ENCODE peak calls at places on chromosomes 4 and X, in eight cellular contexts. One of them, this sample, is unnamed.

GRCh38 chrX:26442340-26442739 is 226.4 kb downstream of the MAGEB5 start:
- DNase-seq in uterus: no peak
- DNase-seq in transverse colon: no peak
- DNase-seq in Peyer's patch: no peak
- DNase-seq in GM12878: no peak
- DNase-seq in A549: no peak
- DNase-seq in HCT116: peak; percentile 2
- DNase-seq in breast epithelium: no peak
- DNase-seq in this sample: peak; percentile 31

GRCh38 chrX:65578346-65578745 is 43.8 kb upstream of the LAS1L start:
- DNase-seq in uterus: no peak
- DNase-seq in transverse colon: no peak
- DNase-seq in Peyer's patch: no peak
- DNase-seq in GM12878: no peak
- DNase-seq in A549: no peak
- DNase-seq in HCT116: no peak
- DNase-seq in breast epithelium: no peak
- DNase-seq in this sample: no peak

GRCh38 chr4:54937501-54937900 is 187.9 kb downstream of the KDR start:
- DNase-seq in uterus: no peak
- DNase-seq in transverse colon: no peak
- DNase-seq in Peyer's patch: no peak
- DNase-seq in GM12878: no peak
- DNase-seq in A549: no peak
- DNase-seq in HCT116: no peak
- DNase-seq in breast epithelium: no peak
- DNase-seq in this sample: no peak

GRCh38 chr4:85369703-85370380 is 105.1 kb upstream of the ARHGAP24 start:
- DNase-seq in uterus: no peak
- DNase-seq in transverse colon: no peak
- DNase-seq in Peyer's patch: no peak
- DNase-seq in GM12878: no peak
- DNase-seq in A549: no peak
- DNase-seq in HCT116: no peak
- DNase-seq in breast epithelium: no peak
- DNase-seq in this sample: no peak

GRCh38 chr4:77073106-77073858 is 2.5 kb downstream of the CCNI start:
- DNase-seq in uterus: no peak
- DNase-seq in transverse colon: no peak
- DNase-seq in Peyer's patch: no peak
- DNase-seq in GM12878: no peak
- DNase-seq in A549: no peak
- DNase-seq in HCT116: no peak
- DNase-seq in breast epithelium: no peak
- DNase-seq in this sample: no peak

GRCh38 chrX:154458954-154459829 is 1.1 kb downstream of the PLXNA3 start:
- DNase-seq in uterus: no peak
- DNase-seq in transverse colon: peak; percentile 53
- DNase-seq in Peyer's patch: no peak
- DNase-seq in GM12878: no peak
- DNase-seq in A549: no peak
- DNase-seq in HCT116: no peak
- DNase-seq in breast epithelium: no peak
- DNase-seq in this sample: peak; percentile 48

GRCh38 chr4:84235545-84235944 is 263.5 kb downstream of the NKX6-1 start:
- DNase-seq in uterus: no peak
- DNase-seq in transverse colon: no peak
- DNase-seq in Peyer's patch: no peak
- DNase-seq in GM12878: peak; percentile 68
- DNase-seq in A549: no peak
- DNase-seq in HCT116: no peak
- DNase-seq in breast epithelium: no peak
- DNase-seq in this sample: no peak

GRCh38 chrX:153459976-153460375 is 10.4 kb downstream of the HAUS7 start:
- DNase-seq in uterus: no peak
- DNase-seq in transverse colon: no peak
- DNase-seq in Peyer's patch: no peak
- DNase-seq in GM12878: no peak
- DNase-seq in A549: no peak
- DNase-seq in HCT116: no peak
- DNase-seq in breast epithelium: no peak
- DNase-seq in this sample: no peak

GRCh38 chrX:134482371-134482770 is 22.4 kb downstream of the HPRT1 start:
- DNase-seq in uterus: no peak
- DNase-seq in transverse colon: no peak
- DNase-seq in Peyer's patch: no peak
- DNase-seq in GM12878: no peak
- DNase-seq in A549: no peak
- DNase-seq in HCT116: no peak
- DNase-seq in breast epithelium: no peak
- DNase-seq in this sample: no peak

GRCh38 chrX:45508459-45508858 is 307.8 kb upstream of the DIPK2B start:
- DNase-seq in uterus: peak; percentile 25
- DNase-seq in transverse colon: no peak
- DNase-seq in Peyer's patch: no peak
- DNase-seq in GM12878: no peak
- DNase-seq in A549: no peak
- DNase-seq in HCT116: no peak
- DNase-seq in breast epithelium: no peak
- DNase-seq in this sample: no peak

GRCh38 chrX:31962256-31962655 is 890.4 kb upstream of the FTHL17 start:
- DNase-seq in uterus: no peak
- DNase-seq in transverse colon: no peak
- DNase-seq in Peyer's patch: no peak
- DNase-seq in GM12878: no peak
- DNase-seq in A549: no peak
- DNase-seq in HCT116: no peak
- DNase-seq in breast epithelium: no peak
- DNase-seq in this sample: no peak

GRCh38 chrX:133658244-133658911 is 243.1 kb upstream of the GPC4 start:
- DNase-seq in uterus: no peak
- DNase-seq in transverse colon: no peak
- DNase-seq in Peyer's patch: no peak
- DNase-seq in GM12878: no peak
- DNase-seq in A549: no peak
- DNase-seq in HCT116: no peak
- DNase-seq in breast epithelium: no peak
- DNase-seq in this sample: no peak

GRCh38 chr4:6239968-6240367 is 29.7 kb upstream of the WFS1 start:
- DNase-seq in uterus: no peak
- DNase-seq in transverse colon: no peak
- DNase-seq in Peyer's patch: no peak
- DNase-seq in GM12878: no peak
- DNase-seq in A549: no peak
- DNase-seq in HCT116: no peak
- DNase-seq in breast epithelium: peak; percentile 24
- DNase-seq in this sample: no peak

GRCh38 chr4:187208641-187209040 is 485.0 kb upstream of the FAT1 start:
- DNase-seq in uterus: no peak
- DNase-seq in transverse colon: no peak
- DNase-seq in Peyer's patch: no peak
- DNase-seq in GM12878: no peak
- DNase-seq in A549: no peak
- DNase-seq in HCT116: no peak
- DNase-seq in breast epithelium: no peak
- DNase-seq in this sample: no peak

GRCh38 chr4:118354913-118355312 is 2.1 kb upstream of the PRSS12 start:
- DNase-seq in uterus: no peak
- DNase-seq in transverse colon: no peak
- DNase-seq in Peyer's patch: no peak
- DNase-seq in GM12878: no peak
- DNase-seq in A549: no peak
- DNase-seq in HCT116: no peak
- DNase-seq in breast epithelium: no peak
- DNase-seq in this sample: no peak

GRCh38 chr4:118352843-118353373 is at the start of gene PRSS12:
- DNase-seq in uterus: peak; percentile 22
- DNase-seq in transverse colon: peak; percentile 85
- DNase-seq in Peyer's patch: peak; percentile 25
- DNase-seq in GM12878: no peak
- DNase-seq in A549: peak; percentile 47
- DNase-seq in HCT116: peak; percentile 57
- DNase-seq in breast epithelium: peak; percentile 68
- DNase-seq in this sample: peak; percentile 82

GRCh38 chr4:118350961-118351360 is 1.8 kb downstream of the PRSS12 start:
- DNase-seq in uterus: no peak
- DNase-seq in transverse colon: no peak
- DNase-seq in Peyer's patch: no peak
- DNase-seq in GM12878: no peak
- DNase-seq in A549: no peak
- DNase-seq in HCT116: no peak
- DNase-seq in breast epithelium: no peak
- DNase-seq in this sample: no peak

GRCh38 chr4:118353452-118353851 is 649 bp upstream of the PRSS12 start:
- DNase-seq in uterus: no peak
- DNase-seq in transverse colon: no peak
- DNase-seq in Peyer's patch: no peak
- DNase-seq in GM12878: no peak
- DNase-seq in A549: no peak
- DNase-seq in HCT116: no peak
- DNase-seq in breast epithelium: no peak
- DNase-seq in this sample: no peak

DNA sequence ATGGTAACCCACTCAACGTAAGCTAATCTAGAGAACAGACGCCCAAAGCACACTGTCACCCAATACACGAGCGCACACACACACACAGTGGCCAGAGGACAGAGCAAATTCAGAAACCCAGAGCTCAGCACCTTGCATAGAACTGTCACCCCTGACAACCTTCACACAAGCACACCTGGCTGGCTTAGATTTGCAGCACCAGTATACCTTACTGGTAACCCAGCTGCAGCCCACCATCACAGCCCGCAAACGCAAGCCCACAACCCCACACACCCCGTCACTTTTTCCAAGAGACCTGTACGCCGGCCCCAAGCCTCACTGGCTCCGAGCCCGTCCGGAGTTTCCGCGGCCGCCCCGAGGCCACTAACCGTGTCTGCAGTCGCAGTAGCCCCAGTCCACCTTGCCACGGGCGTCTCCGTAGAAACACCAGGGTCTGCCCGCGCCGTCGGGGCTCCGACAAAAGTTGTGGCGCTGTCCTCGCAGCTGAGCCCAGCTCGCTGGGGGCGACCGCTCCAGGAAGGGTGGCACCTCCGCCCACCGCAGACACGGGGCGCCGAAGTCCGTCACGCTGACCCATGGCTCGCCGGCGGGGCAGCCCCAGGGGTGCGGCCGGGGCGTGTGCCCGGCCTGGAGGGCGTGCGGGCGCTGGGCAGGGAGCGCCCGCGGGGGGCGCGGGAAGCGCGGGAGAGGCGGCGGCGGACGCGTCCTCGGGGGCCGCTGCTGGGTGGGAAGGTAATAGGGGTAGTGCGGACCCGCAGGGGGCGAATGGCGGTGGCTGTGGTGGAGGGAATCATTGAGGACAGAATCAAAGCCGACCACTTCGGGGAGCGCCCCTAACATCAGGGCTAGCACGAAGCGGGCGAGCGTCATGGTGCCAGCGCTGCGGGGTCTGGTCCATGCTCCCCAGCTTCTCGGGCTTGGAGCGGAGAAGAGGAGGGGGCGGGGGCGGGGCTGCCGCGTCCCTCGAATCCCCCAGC is 664 bp downstream of the PRSS12 start:
- DNase-seq in uterus: no peak
- DNase-seq in transverse colon: peak; percentile 65
- DNase-seq in Peyer's patch: no peak
- DNase-seq in GM12878: no peak
- DNase-seq in A549: peak; percentile 5
- DNase-seq in HCT116: peak; percentile 48
- DNase-seq in breast epithelium: peak; percentile 58
- DNase-seq in this sample: peak; percentile 65
- H3K4me3 ChIP-seq in uterus: peak overlapping the region; percentile 38
- H3K4me3 ChIP-seq in transverse colon: peak overlapping the region; percentile 68
- H3K4me3 ChIP-seq in Peyer's patch: peak overlapping the region; percentile 83
- H3K4me3 ChIP-seq in GM12878: no peak overlapping the region
- H3K4me3 ChIP-seq in A549: peak overlapping the region; percentile 70
- H3K4me3 ChIP-seq in HCT116: peak overlapping the region; percentile 51
- H3K4me3 ChIP-seq in breast epithelium: peak overlapping the region; percentile 71
- H3K4me3 ChIP-seq in this sample: peak overlapping the region; percentile 55

GRCh38 chr4:150720973-150721518 is 139.1 kb downstream of the MAB21L2 start:
- DNase-seq in uterus: no peak
- DNase-seq in transverse colon: no peak
- DNase-seq in Peyer's patch: no peak
- DNase-seq in GM12878: no peak
- DNase-seq in A549: no peak
- DNase-seq in HCT116: no peak
- DNase-seq in breast epithelium: no peak
- DNase-seq in this sample: no peak

GRCh38 chr4:150725957-150726523 is 144.1 kb downstream of the MAB21L2 start:
- DNase-seq in uterus: no peak
- DNase-seq in transverse colon: no peak
- DNase-seq in Peyer's patch: no peak
- DNase-seq in GM12878: no peak
- DNase-seq in A549: no peak
- DNase-seq in HCT116: no peak
- DNase-seq in breast epithelium: no peak
- DNase-seq in this sample: no peak

GRCh38 chr4:150717952-150718351 is 136.0 kb downstream of the MAB21L2 start:
- DNase-seq in uterus: no peak
- DNase-seq in transverse colon: no peak
- DNase-seq in Peyer's patch: no peak
- DNase-seq in GM12878: no peak
- DNase-seq in A549: no peak
- DNase-seq in HCT116: no peak
- DNase-seq in breast epithelium: no peak
- DNase-seq in this sample: no peak

GRCh38 chr4:150722908-150723362 is 141.0 kb downstream of the MAB21L2 start:
- DNase-seq in uterus: peak; percentile 23
- DNase-seq in transverse colon: peak; percentile 92
- DNase-seq in Peyer's patch: peak; percentile 18
- DNase-seq in GM12878: no peak
- DNase-seq in A549: no peak
- DNase-seq in HCT116: no peak
- DNase-seq in breast epithelium: peak; percentile 80
- DNase-seq in this sample: peak; percentile 98

GRCh38 chr4:150723727-150724411 is 141.9 kb downstream of the MAB21L2 start:
- DNase-seq in uterus: no peak
- DNase-seq in transverse colon: no peak
- DNase-seq in Peyer's patch: no peak
- DNase-seq in GM12878: no peak
- DNase-seq in A549: no peak
- DNase-seq in HCT116: no peak
- DNase-seq in breast epithelium: no peak
- DNase-seq in this sample: no peak
- H3K27ac ChIP-seq in uterus: no peak overlapping the region
- H3K27ac ChIP-seq in transverse colon: peak overlapping the region; percentile 65
- H3K27ac ChIP-seq in Peyer's patch: peak overlapping the region; percentile 74
- H3K27ac ChIP-seq in GM12878: no peak overlapping the region
- H3K27ac ChIP-seq in A549: peak overlapping the region; percentile 62
- H3K27ac ChIP-seq in HCT116: no peak overlapping the region
- H3K27ac ChIP-seq in breast epithelium: no peak overlapping the region
- H3K27ac ChIP-seq in this sample: peak overlapping the region; percentile 82

GRCh38 chrX:150362599-150363481 is at the start of gene MAMLD1:
- DNase-seq in uterus: peak; percentile 68
- DNase-seq in transverse colon: peak; percentile 67
- DNase-seq in Peyer's patch: peak; percentile 58
- DNase-seq in GM12878: no peak
- DNase-seq in A549: peak; percentile 47
- DNase-seq in HCT116: peak; percentile 51
- DNase-seq in breast epithelium: no peak
- DNase-seq in this sample: peak; percentile 77
- TF ChIP-seq POLR2A in uterus: peak; percentile 71
- TF ChIP-seq POLR2A in transverse colon: peak; percentile 24
- TF ChIP-seq POLR2A in Peyer's patch: no peak
- TF ChIP-seq POLR2A in GM12878: no peak
- TF ChIP-seq POLR2A in A549: peak; percentile 44
- TF ChIP-seq POLR2A in HCT116: no peak
- TF ChIP-seq POLR2A in breast epithelium: no peak
- TF ChIP-seq POLR2A in this sample: peak; percentile 50

GRCh38 chr4:4853371-4853823 is 6.1 kb upstream of the MSX1 start:
- DNase-seq in uterus: no peak
- DNase-seq in transverse colon: no peak
- DNase-seq in Peyer's patch: no peak
- DNase-seq in GM12878: no peak
- DNase-seq in A549: no peak
- DNase-seq in HCT116: no peak
- DNase-seq in breast epithelium: no peak
- DNase-seq in this sample: no peak
- H3K4me3 ChIP-seq in uterus: peak overlapping the region; percentile 26
- H3K4me3 ChIP-seq in transverse colon: peak overlapping the region; percentile 37
- H3K4me3 ChIP-seq in Peyer's patch: peak overlapping the region; percentile 25
- H3K4me3 ChIP-seq in GM12878: peak overlapping the region; percentile 68
- H3K4me3 ChIP-seq in A549: no peak overlapping the region
- H3K4me3 ChIP-seq in HCT116: no peak overlapping the region
- H3K4me3 ChIP-seq in breast epithelium: peak overlapping the region; percentile 48
- H3K4me3 ChIP-seq in this sample: no peak overlapping the region